ENCODE peak calls at places on chromosomes 16 and 17, in eight cellular contexts. H is H7; C is CD8-positive, alpha-beta T cell; X is GM23338; L is bronchial epithelial cell; P is mucosa of descending colon; Q is AG09309; F is astrocyte of the spinal cord. G is an unnamed sample.

GRCh38 chr16:28090646-28091377 is 27.3 kb upstream of the GSG1L start:
- DNase-seq in H (peak), C (no peak), X (peak), L (peak), P (no peak), Q (no peak), F (peak), G (no peak)

GRCh38 chr17:77445030-77445907 is 304.5 kb downstream of the SEC14L1 start:
- DNase-seq in H (no peak), C (peak), X (no peak), L (no peak), P (peak), Q (no peak), F (no peak), G (peak)

GRCh38 chr17:3964203-3965122 is at the start of gene ATP2A3:
- DNase-seq in H (peak), C (peak), X (peak), L (no peak), P (peak), Q (no peak), F (no peak), G (peak)

GRCh38 chr16:56852968-56853367 is 12.0 kb upstream of the SLC12A3 start:
- DNase-seq in H (no peak), C (no peak), X (no peak), L (no peak), P (peak), Q (no peak), F (no peak), G (no peak)

GRCh38 chr17:79813826-79814623 is 17.1 kb upstream of the CBX8 start:
- DNase-seq in H (peak), C (no peak), X (peak), L (no peak), P (no peak), Q (no peak), F (no peak), G (no peak)

GRCh38 chr17:58282442-58282841 is 1.7 kb upstream of the MPO start:
- DNase-seq in H (no peak), C (no peak), X (no peak), L (no peak), P (no peak), Q (no peak), F (no peak), G (no peak)

GRCh38 chr17:6753006-6753445 is 2.8 kb upstream of the XAF1 start:
- DNase-seq in H (peak), C (peak), X (peak), L (peak), P (peak), Q (peak), F (peak), G (peak)

GRCh38 chr16:70552675-70553074 is 29.1 kb downstream of the SF3B3 start:
- DNase-seq in H (no peak), C (no peak), X (no peak), L (no peak), P (no peak), Q (no peak), F (no peak), G (no peak)

GRCh38 chr17:64128787-64129514 is 993 bp downstream of the ERN1 start:
- DNase-seq in H (no peak), C (peak), X (peak), L (peak), P (peak), Q (no peak), F (peak), G (no peak)

GRCh38 chr17:2402517-2402916 is 1.7 kb upstream of the MNT start:
- DNase-seq in H (peak), C (no peak), X (no peak), L (no peak), P (peak), Q (no peak), F (no peak), G (no peak)

GRCh38 chr16:23362460-23363317 is 60.6 kb downstream of the SCNN1B start:
- DNase-seq in H (peak), C (no peak), X (no peak), L (no peak), P (peak), Q (no peak), F (no peak), G (no peak)

GRCh38 chr16:23368469-23368868 is 66.4 kb downstream of the SCNN1B start:
- DNase-seq in H (no peak), C (no peak), X (no peak), L (peak), P (no peak), Q (no peak), F (no peak), G (no peak)

GRCh38 chr16:23367564-23367963 is 65.5 kb downstream of the SCNN1B start:
- DNase-seq in H (no peak), C (no peak), X (no peak), L (no peak), P (no peak), Q (no peak), F (no peak), G (no peak)

GRCh38 chr16:23367988-23368387 is 65.9 kb downstream of the SCNN1B start:
- DNase-seq in H (no peak), C (no peak), X (no peak), L (no peak), P (no peak), Q (no peak), F (no peak), G (no peak)

GRCh38 chr16:23365602-23366240 is 63.6 kb downstream of the SCNN1B start:
- DNase-seq in H (no peak), C (no peak), X (peak), L (peak), P (peak), Q (no peak), F (no peak), G (peak)
- H3K4me3 ChIP-seq in H (no peak), C (no peak), X (no peak), L (no peak), P (no peak), Q (no peak), F (no peak), G (no peak)

GRCh38 chr16:14485131-14485551 is 144.9 kb downstream of the PARN start:
- DNase-seq in H (no peak), C (no peak), X (no peak), L (no peak), P (no peak), Q (no peak), F (peak), G (no peak)

GRCh38 chr16:14489460-14489859 is 140.6 kb downstream of the PARN start:
- DNase-seq in H (peak), C (no peak), X (peak), L (no peak), P (no peak), Q (no peak), F (no peak), G (peak)

GRCh38 chr16:14487579-14487978 is 142.5 kb downstream of the PARN start:
- DNase-seq in H (no peak), C (no peak), X (no peak), L (no peak), P (no peak), Q (no peak), F (no peak), G (peak)

GRCh38 chr16:14485811-14486519 is 144.1 kb downstream of the PARN start:
- DNase-seq in H (no peak), C (no peak), X (no peak), L (no peak), P (no peak), Q (no peak), F (no peak), G (no peak)

GRCh38 chr16:14486520-14487303 is 143.3 kb downstream of the PARN start:
- DNase-seq in H (no peak), C (no peak), X (peak), L (peak), P (peak), Q (peak), F (peak), G (no peak)
- H3K4me3 ChIP-seq in H (no peak), C (no peak), X (no peak), L (no peak), P (no peak), Q (peak), F (peak), G (no peak)

DNA sequence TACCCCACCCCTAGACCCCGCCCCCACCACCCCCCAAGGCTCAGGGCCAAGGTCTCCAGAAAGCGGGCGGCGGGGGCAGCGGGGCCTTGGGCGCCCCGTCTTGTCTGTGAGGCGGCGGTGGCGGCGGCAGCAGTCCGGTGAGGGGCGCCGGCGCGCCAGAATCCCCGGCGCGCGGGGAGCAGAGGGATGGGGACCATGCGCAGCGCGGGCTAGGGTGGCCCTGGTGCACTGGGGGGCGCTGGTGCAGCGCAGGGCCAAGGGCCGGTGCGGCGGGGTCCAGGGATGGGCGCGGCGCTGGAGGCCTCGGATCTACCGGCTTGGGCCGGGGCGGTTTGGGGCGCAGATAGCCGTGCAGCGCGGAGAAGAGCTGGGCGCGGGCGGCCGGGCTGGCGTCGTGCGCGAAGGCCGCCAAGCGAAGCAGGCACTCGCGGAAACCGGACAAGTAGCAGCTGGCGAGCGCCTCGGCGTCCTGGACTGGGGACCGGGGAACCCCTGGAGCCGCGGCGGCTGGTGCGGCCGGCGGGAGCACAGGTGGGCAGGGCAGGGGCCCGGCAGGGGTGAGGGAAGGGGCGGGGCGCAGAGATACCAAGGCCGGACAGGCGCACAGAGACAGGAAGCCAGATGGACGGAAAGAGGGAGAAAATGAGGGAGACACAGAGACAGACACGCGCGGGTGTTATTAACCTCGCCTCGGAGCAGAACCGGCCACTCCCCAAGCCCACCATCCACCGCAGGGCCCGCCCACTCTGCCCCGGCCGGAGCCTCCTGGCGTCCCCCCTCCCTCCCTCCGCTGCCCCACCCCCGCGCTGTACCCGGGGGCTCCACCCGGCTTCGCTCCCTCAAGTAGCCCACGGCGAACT is 2.1 kb downstream of the HES7 start:
- DNase-seq in H (peak), C (peak), X (peak), L (no peak), P (peak), Q (no peak), F (peak), G (no peak)
- H3K4me3 ChIP-seq in H (peak), C (peak), X (peak), L (peak), P (no peak), Q (peak), F (peak), G (peak)

DNA sequence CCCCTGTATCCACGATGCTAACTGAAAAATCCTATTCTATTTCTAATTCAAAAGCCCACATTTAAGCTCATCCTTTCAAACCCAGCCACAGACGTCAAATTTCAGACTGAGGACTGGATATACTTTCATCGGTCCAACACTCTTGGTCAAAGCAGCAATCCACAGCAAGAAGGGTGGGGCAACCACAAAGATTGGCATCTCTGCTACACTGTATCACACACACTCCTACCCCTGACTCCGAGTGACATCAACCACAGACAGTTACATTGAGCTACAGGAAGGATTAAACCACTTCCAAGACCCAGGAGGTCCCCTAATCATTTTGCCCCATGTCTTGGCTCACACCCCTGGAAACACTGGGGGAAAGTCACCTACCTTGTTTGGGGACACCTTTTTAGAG is 61.3 kb downstream of the GRIN2A start:
- DNase-seq in H (no peak), C (no peak), X (no peak), L (no peak), P (no peak), Q (no peak), F (no peak), G (no peak)
- H3K4me3 ChIP-seq in H (no peak), C (no peak), X (no peak), L (no peak), P (no peak), Q (no peak), F (no peak), G (no peak)

GRCh38 chr16:2905988-2906387 is 5.7 kb upstream of the FLYWCH1 start:
- DNase-seq in H (no peak), C (no peak), X (no peak), L (no peak), P (no peak), Q (no peak), F (no peak), G (no peak)
- H3K4me3 ChIP-seq in H (peak), C (peak), X (peak), L (no peak), P (no peak), Q (no peak), F (no peak), G (peak)